ENCODE peak calls at places on chromosomes 1 and 21, in seven cellular contexts. Q is suprapubic skin, G is sigmoid colon, Y is K562, V is stomach, J is upper lobe of left lung, X is HCT116. P is an unnamed sample. For H3K4me1, the result is how much of the 10 kb centered on the place peaks cover.

GRCh38 chr1:76901158-76901767 is 34.0 kb downstream of the ST6GALNAC5 start:
- DNase-seq in Q (no peak), G (no peak), Y (peak), V (no peak), J (no peak), X (peak), P (peak)

GRCh38 chr1:76799700-76800099 is 67.6 kb upstream of the ST6GALNAC5 start:
- DNase-seq in Q (no peak), G (no peak), Y (no peak), V (no peak), J (no peak), X (no peak), P (no peak)

GRCh38 chr1:85320371-85321131 is 44.1 kb upstream of the BCL10 start:
- DNase-seq in Q (no peak), G (no peak), Y (no peak), V (no peak), J (no peak), X (no peak), P (no peak)

GRCh38 chr1:201213106-201213770 is 22.6 kb downstream of the IGFN1 start:
- DNase-seq in Q (peak), G (no peak), Y (no peak), V (no peak), J (no peak), X (no peak), P (no peak)

GRCh38 chr1:94540440-94541174 is 952 bp downstream of the F3 start:
- DNase-seq in Q (no peak), G (no peak), Y (no peak), V (no peak), J (no peak), X (no peak), P (no peak)

GRCh38 chr1:222464841-222465210 is 83.1 kb downstream of the HHIPL2 start:
- DNase-seq in Q (no peak), G (peak), Y (peak), V (peak), J (no peak), X (peak), P (peak)

GRCh38 chr1:11650331-11650991 is 3.8 kb downstream of the FBXO2 start:
- DNase-seq in Q (peak), G (peak), Y (peak), V (peak), J (peak), X (peak), P (peak)

GRCh38 chr1:15712158-15712557 is 23.9 kb upstream of the SLC25A34 start:
- DNase-seq in Q (no peak), G (no peak), Y (no peak), V (no peak), J (no peak), X (no peak), P (no peak)

GRCh38 chr1:23007106-23007505 is 8.5 kb downstream of the TEX46 start:
- DNase-seq in Q (no peak), G (no peak), Y (no peak), V (no peak), J (no peak), X (no peak), P (no peak)

GRCh38 chr1:17629460-17629859 is 90.0 kb downstream of the ARHGEF10L start:
- DNase-seq in Q (no peak), G (no peak), Y (peak), V (no peak), J (no peak), X (no peak), P (no peak)

GRCh38 chr1:67652800-67653199 is 32.2 kb upstream of the GADD45A start:
- DNase-seq in Q (no peak), G (no peak), Y (no peak), V (no peak), J (no peak), X (no peak), P (no peak)

GRCh38 chr1:206967096-206967851 is 3.0 kb downstream of the FCAMR start:
- DNase-seq in Q (no peak), G (no peak), Y (no peak), V (no peak), J (no peak), X (no peak), P (no peak)

GRCh38 chr1:227789042-227789880 is 26.2 kb upstream of the PRSS38 start:
- DNase-seq in Q (peak), G (no peak), Y (no peak), V (no peak), J (no peak), X (no peak), P (no peak)

GRCh38 chr1:9128520-9129371 is at the start of gene GPR157:
- DNase-seq in Q (peak), G (peak), Y (peak), V (peak), J (peak), X (peak), P (peak)

GRCh38 chr1:154770897-154771594 is 99.0 kb downstream of the KCNN3 start:
- DNase-seq in Q (no peak), G (peak), Y (no peak), V (no peak), J (no peak), X (no peak), P (no peak)

GRCh38 chr21:45150630-45151265 is 76.4 kb downstream of the ADARB1 start:
- DNase-seq in Q (no peak), G (peak), Y (no peak), V (no peak), J (no peak), X (no peak), P (no peak)

GRCh38 chr1:52919720-52920199 is 1.8 kb downstream of the ECHDC2 start:
- DNase-seq in Q (no peak), G (no peak), Y (no peak), V (no peak), J (no peak), X (no peak), P (no peak)

GRCh38 chr1:213303286-213303685 is 252.2 kb downstream of the RPS6KC1 start:
- DNase-seq in Q (no peak), G (no peak), Y (no peak), V (no peak), J (no peak), X (no peak), P (no peak)

GRCh38 chr1:35032384-35032739 is 617 bp upstream of the ZMYM6 start:
- DNase-seq in Q (no peak), G (no peak), Y (no peak), V (no peak), J (no peak), X (no peak), P (no peak)

GRCh38 chr1:32768110-32768857 is 48.9 kb downstream of the YARS1 start:
- DNase-seq in Q (no peak), G (no peak), Y (no peak), V (no peak), J (no peak), X (no peak), P (no peak)

GRCh38 chr1:156638189-156638588 is 3.7 kb upstream of the BCAN start:
- DNase-seq in Q (no peak), G (no peak), Y (no peak), V (no peak), J (no peak), X (no peak), P (no peak)

GRCh38 chr21:35020902-35021301 is 28.2 kb downstream of the RUNX1 start:
- DNase-seq in Q (no peak), G (no peak), Y (no peak), V (no peak), J (no peak), X (no peak), P (no peak)

GRCh38 chr1:78005755-78006154 is 1.0 kb downstream of the DNAJB4 start:
- DNase-seq in Q (no peak), G (no peak), Y (no peak), V (no peak), J (no peak), X (peak), P (peak)

GRCh38 chr1:64838486-64838885 is 93.6 kb downstream of the RAVER2 start:
- DNase-seq in Q (peak), G (no peak), Y (no peak), V (no peak), J (no peak), X (no peak), P (no peak)

GRCh38 chr1:218201601-218202000 is 83.5 kb upstream of the RRP15 start:
- DNase-seq in Q (no peak), G (no peak), Y (no peak), V (no peak), J (no peak), X (no peak), P (no peak)

GRCh38 chr1:8541961-8542521 is 224.1 kb downstream of the SLC45A1 start:
- DNase-seq in Q (no peak), G (no peak), Y (peak), V (no peak), J (no peak), X (no peak), P (no peak)

GRCh38 chr1:29235955-29236742 is at the start of gene PTPRU:
- DNase-seq in Q (peak), G (peak), Y (peak), V (peak), J (peak), X (no peak), P (peak)

GRCh38 chr1:40625476-40626382 is 39.8 kb downstream of the RIMS3 start:
- DNase-seq in Q (no peak), G (no peak), Y (no peak), V (no peak), J (no peak), X (no peak), P (no peak)

GRCh38 chr1:214455971-214456867 is 95.2 kb downstream of the PTPN14 start:
- DNase-seq in Q (no peak), G (no peak), Y (no peak), V (no peak), J (no peak), X (no peak), P (no peak)

GRCh38 chr1:30701266-30701650 is 22.1 kb downstream of the MATN1 start:
- DNase-seq in Q (no peak), G (no peak), Y (no peak), V (no peak), J (no peak), X (no peak), P (no peak)

GRCh38 chr1:22662318-22662717 is 9.3 kb downstream of the C1QB start:
- DNase-seq in Q (no peak), G (no peak), Y (peak), V (no peak), J (no peak), X (peak), P (no peak)

GRCh38 chr1:219582310-219582709 is 30.6 kb downstream of the ZC3H11B start:
- DNase-seq in Q (no peak), G (no peak), Y (no peak), V (no peak), J (no peak), X (no peak), P (no peak)

GRCh38 chr1:41902125-41902524 is 16.6 kb downstream of the HIVEP3 start:
- DNase-seq in Q (no peak), G (no peak), Y (no peak), V (no peak), J (no peak), X (no peak), P (no peak)

GRCh38 chr1:116097600-116097999 is 13.6 kb upstream of the MAB21L3 start:
- DNase-seq in Q (no peak), G (no peak), Y (no peak), V (no peak), J (no peak), X (no peak), P (no peak)

GRCh38 chr1:17768651-17769241 is 13.6 kb downstream of the ACTL8 start:
- DNase-seq in Q (no peak), G (peak), Y (peak), V (no peak), J (no peak), X (no peak), P (no peak)

GRCh38 chr21:46253610-46254124 is 25.1 kb upstream of the LSS start:
- DNase-seq in Q (no peak), G (no peak), Y (peak), V (no peak), J (no peak), X (no peak), P (no peak)

GRCh38 chr1:206770531-206771352 is at the start of gene IL19:
- DNase-seq in Q (no peak), G (peak), Y (no peak), V (no peak), J (no peak), X (no peak), P (no peak)

GRCh38 chr21:35025206-35026152 is 23.6 kb downstream of the RUNX1 start:
- DNase-seq in Q (no peak), G (no peak), Y (no peak), V (no peak), J (no peak), X (no peak), P (no peak)

GRCh38 chr1:205324781-205325180 is 3.2 kb upstream of the NUAK2 start:
- DNase-seq in Q (no peak), G (no peak), Y (no peak), V (no peak), J (no peak), X (no peak), P (no peak)

GRCh38 chr1:2312196-2312588 is 79.2 kb downstream of the MORN1 start:
- DNase-seq in Q (no peak), G (peak), Y (no peak), V (no peak), J (peak), X (no peak), P (no peak)

GRCh38 chr1:2312589-2313301 is 78.6 kb downstream of the MORN1 start:
- DNase-seq in Q (no peak), G (peak), Y (no peak), V (peak), J (peak), X (no peak), P (no peak)

GRCh38 chr1:2313651-2314296 is 77.6 kb downstream of the MORN1 start:
- DNase-seq in Q (no peak), G (peak), Y (no peak), V (no peak), J (no peak), X (no peak), P (no peak)

GRCh38 chr1:2310332-2311183 is 80.8 kb downstream of the MORN1 start:
- DNase-seq in Q (no peak), G (peak), Y (no peak), V (no peak), J (peak), X (no peak), P (no peak)

DNA sequence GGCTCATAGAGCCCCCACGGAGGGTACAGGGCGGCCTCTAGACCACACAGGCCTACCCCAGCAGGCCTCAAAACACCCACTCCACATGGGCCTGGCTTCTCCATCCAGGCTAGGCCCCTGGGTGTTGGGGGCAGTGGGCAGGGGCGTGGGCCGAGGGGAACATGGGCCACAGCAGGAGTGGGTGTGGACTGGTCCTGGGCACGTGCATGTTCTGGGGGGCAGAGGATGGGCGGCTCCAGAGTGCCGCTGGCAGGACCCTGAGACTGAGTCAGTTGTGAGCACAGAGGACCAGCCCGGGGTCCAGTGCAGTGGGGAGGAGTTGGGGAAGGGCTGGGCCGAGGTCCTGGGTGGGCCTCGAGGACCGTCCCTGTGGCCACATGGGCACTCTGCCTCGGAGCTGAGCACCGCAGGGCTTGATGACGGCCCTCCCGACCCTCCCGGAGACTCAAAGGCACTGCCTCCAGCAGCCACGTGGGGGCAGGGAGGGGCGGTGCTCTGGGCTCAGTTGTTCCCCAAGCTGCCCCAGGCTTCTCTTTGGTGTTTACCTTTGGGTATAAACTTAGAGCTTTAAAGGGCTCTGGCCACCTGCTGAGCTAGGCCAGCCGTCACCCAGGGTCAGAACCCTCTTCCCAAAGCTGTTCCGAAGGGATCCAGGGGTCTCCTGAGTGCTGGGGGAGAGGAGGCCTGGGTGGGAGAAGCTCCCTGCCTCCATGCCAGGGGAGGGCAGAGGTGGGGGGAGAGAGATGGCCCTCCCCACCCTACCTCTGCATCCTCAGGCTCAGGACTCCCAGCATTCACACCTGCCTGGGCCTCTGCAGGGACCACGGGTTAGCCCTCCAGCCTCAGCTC is 79.9 kb downstream of the MORN1 start:
- DNase-seq in Q (no peak), G (peak), Y (peak), V (peak), J (peak), X (peak), P (peak)
- H3K4me1 ChIP-seq in Q (half or more), G (half or more), Y (half or more), V (under half), J (under half), X (under half), P (under half)

DNA sequence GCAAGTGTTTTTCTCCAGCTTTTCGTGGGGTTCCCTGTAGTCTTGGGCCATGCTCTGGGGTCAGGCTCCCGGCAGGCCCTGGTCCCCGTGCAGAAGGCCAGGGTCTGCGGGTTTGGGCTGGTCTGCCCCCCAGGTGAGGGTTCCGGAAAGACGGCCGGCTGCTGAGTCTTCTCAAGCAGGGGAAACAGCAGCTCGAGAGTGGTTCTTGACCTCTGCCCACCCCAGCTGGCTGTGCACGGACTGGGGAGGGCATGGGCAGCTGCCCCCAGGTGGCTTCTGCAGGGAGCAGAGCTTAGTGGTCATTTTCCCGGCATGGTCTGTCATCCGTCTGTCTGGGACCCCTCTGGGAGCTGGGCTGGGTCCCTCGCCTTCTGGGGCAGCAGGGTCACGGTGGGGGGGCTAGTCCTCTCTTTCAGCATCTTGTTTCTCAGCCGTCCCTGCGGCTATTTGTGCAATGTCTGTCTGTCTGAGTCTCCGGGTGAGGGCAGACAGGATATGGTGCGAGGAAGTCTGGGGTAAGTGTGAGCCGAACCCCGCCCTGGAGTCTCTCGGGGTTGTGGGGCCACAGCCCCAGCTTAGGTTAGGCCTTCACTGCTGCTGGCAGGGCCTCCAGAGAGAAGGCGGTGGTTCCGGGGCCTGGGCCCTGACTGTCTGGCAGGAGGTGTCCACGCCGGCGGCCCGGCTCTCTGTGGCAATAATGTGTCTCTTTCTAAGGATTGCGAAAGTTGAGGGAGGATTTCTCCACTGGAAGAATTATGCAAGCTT is 6.1 kb downstream of the SKI start:
- DNase-seq in Q (peak), G (peak), Y (no peak), V (peak), J (peak), X (no peak), P (peak)
- H3K4me3 ChIP-seq in Q (peak), G (peak), Y (no peak), V (peak), J (peak), X (no peak), P (peak)

DNA sequence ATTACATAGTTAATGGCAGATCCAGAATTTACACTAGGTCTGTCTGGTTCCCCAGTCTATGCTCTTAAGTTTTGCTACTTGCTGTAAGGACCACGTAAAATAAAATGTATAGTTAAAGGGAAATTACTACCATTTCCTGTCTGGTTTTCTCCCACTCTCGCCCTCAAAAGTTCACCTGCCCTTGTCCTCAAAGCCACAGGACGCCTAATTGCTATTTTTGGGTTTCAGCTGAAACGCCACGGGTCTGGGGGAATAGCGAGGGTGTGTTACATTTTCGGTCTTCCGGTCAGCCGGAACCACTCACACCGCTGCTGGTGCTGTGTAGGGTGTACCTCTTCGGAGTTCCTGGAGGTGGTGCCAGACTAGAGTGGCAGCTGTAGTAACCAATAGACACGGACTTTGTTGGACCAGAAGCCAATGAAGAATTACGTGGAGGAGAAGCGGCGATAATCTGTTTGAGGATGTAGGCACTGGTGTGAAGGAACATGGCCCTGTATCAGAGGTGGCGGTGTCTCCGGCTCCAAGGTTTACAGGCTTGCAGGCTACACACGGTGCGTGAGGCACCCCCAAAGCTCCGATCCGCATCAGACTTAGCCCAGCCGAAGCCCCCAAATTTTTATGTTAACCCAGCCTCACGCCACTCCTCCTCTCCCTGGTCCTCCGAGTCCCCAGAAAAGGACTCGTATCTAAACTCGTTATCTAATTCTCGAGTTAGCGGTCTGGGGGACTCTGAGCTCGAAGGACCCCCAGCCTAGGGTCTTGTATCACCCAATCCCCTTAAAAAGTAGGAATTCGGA is at the start of gene TARS2:
- DNase-seq in Q (peak), G (peak), Y (peak), V (peak), J (no peak), X (peak), P (peak)
- TF ChIP-seq POLR2AphosphoS5 in Q (peak), G (peak), Y (peak), V (peak), J (peak), X (peak), P (peak)

DNA sequence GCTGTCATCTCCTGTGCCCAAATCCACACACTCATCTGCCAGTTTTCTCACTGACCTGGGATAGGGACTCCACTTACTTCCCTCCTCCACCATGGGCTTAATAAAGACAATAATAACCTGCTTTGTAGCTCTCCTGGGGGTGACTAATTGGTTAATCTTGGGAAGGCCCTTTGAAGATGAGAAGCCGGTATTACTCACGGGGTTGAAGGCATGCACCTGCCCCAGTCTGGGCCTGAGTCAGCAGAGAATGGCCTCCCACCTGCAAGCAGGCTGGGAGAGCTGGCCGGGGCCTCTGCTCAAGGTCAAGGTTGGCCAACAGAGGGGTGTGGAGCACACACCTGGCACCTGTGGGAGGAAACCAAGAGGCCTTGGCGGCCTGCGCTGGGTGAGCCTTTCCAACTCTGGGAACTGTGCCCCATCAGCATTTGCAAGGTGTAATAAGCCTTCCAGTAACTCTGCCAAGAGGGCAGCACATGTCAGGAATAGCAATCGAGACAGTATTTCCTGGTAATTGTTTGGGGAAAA is 49.1 kb downstream of the TOMM20 start:
- DNase-seq in Q (no peak), G (no peak), Y (no peak), V (peak), J (peak), X (peak), P (peak)
- H3K4me1 ChIP-seq in Q (half or more), G (under half), Y (under half), V (under half), J (half or more), X (under half), P (under half)

P was measured in prostate gland.